ENCODE peak calls at places on chromosomes 7 and 10, in nine cellular contexts. K is activated B cell treated with CpG ODN at 0.5 μM for 24 hours, U is stomach, N is cardiac fibroblast, Y is GM20000, B is GM10248, R is AG09319, V is HepG2, G is epithelial cell of esophagus. Q is an unnamed sample.

GRCh38 chr10:60394444-60394843 is 4.8 kb upstream of the ANK3 start:
- DNase-seq in K (no peak), U (no peak), N (no peak), Y (no peak), B (no peak), R (no peak), V (no peak), G (no peak), Q (no peak)

GRCh38 chr10:77202857-77203256 is 434.8 kb downstream of the KCNMA1 start:
- DNase-seq in K (no peak), U (no peak), N (no peak), Y (no peak), B (no peak), R (no peak), V (no peak), G (no peak), Q (no peak)

GRCh38 chr7:139646566-139646965 is 123.1 kb downstream of the CLEC2L start:
- DNase-seq in K (no peak), U (no peak), N (no peak), Y (no peak), B (no peak), R (no peak), V (no peak), G (no peak), Q (no peak)

GRCh38 chr7:38027884-38028455 is 107.5 kb downstream of the EPDR1 start:
- DNase-seq in K (no peak), U (no peak), N (no peak), Y (no peak), B (no peak), R (no peak), V (no peak), G (no peak), Q (no peak)

GRCh38 chr7:4325732-4326131 is 356.4 kb upstream of the FOXK1 start:
- DNase-seq in K (no peak), U (no peak), N (no peak), Y (no peak), B (no peak), R (no peak), V (peak), G (no peak), Q (no peak)

GRCh38 chr10:75202321-75203096 is 8.1 kb upstream of the VDAC2 start:
- DNase-seq in K (no peak), U (peak), N (peak), Y (no peak), B (no peak), R (no peak), V (peak), G (peak), Q (peak)

GRCh38 chr7:17041324-17041723 is 159.5 kb upstream of the AGR3 start:
- DNase-seq in K (no peak), U (no peak), N (peak), Y (no peak), B (no peak), R (peak), V (peak), G (peak), Q (peak)

GRCh38 chr7:31791881-31792280 is 104.9 kb downstream of the PPP1R17 start:
- DNase-seq in K (no peak), U (no peak), N (no peak), Y (no peak), B (no peak), R (no peak), V (no peak), G (no peak), Q (no peak)

GRCh38 chr10:101224910-101225823 is 4.1 kb downstream of the LBX1 start:
- DNase-seq in K (no peak), U (no peak), N (no peak), Y (peak), B (no peak), R (no peak), V (no peak), G (no peak), Q (no peak)

GRCh38 chr7:28662236-28662635 is 249.9 kb downstream of the CREB5 start:
- DNase-seq in K (no peak), U (no peak), N (no peak), Y (peak), B (no peak), R (no peak), V (no peak), G (no peak), Q (no peak)

GRCh38 chr10:27504897-27505457 is 873 bp downstream of the RAB18 start:
- DNase-seq in K (no peak), U (no peak), N (peak), Y (no peak), B (no peak), R (no peak), V (no peak), G (peak), Q (peak)

GRCh38 chr10:101780818-101781654 is 2.2 kb downstream of the NPM3 start:
- DNase-seq in K (peak), U (peak), N (peak), Y (peak), B (peak), R (peak), V (peak), G (peak), Q (peak)

GRCh38 chr7:87961754-87962153 is 27.7 kb downstream of the ADAM22 start:
- DNase-seq in K (no peak), U (no peak), N (no peak), Y (no peak), B (no peak), R (no peak), V (no peak), G (peak), Q (peak)

GRCh38 chr10:24784923-24785322 is 61.2 kb upstream of the ARHGAP21 start:
- DNase-seq in K (no peak), U (no peak), N (no peak), Y (no peak), B (no peak), R (no peak), V (no peak), G (peak), Q (peak)

GRCh38 chr7:123494193-123494796 is 40.1 kb downstream of the IQUB start:
- DNase-seq in K (no peak), U (no peak), N (peak), Y (peak), B (peak), R (no peak), V (peak), G (peak), Q (peak)

GRCh38 chr10:111076191-111076681 is 593 bp upstream of the ADRA2A start:
- DNase-seq in K (peak), U (peak), N (peak), Y (peak), B (peak), R (no peak), V (no peak), G (peak), Q (no peak)

GRCh38 chr7:136501151-136501550 is 367.3 kb upstream of the CHRM2 start:
- DNase-seq in K (no peak), U (no peak), N (no peak), Y (no peak), B (no peak), R (no peak), V (no peak), G (no peak), Q (no peak)

GRCh38 chr10:93465806-93466675 is 16.1 kb downstream of the MYOF start:
- DNase-seq in K (no peak), U (peak), N (peak), Y (no peak), B (no peak), R (peak), V (peak), G (peak), Q (peak)

GRCh38 chr7:100894860-100895700 is 608 bp downstream of the ACHE start:
- DNase-seq in K (peak), U (peak), N (no peak), Y (peak), B (peak), R (no peak), V (no peak), G (no peak), Q (no peak)

GRCh38 chr10:109765838-109766237 is 157.5 kb downstream of the XPNPEP1 start:
- DNase-seq in K (no peak), U (no peak), N (no peak), Y (no peak), B (no peak), R (no peak), V (no peak), G (no peak), Q (no peak)

GRCh38 chr7:97006146-97006950 is 995 bp downstream of the DLX6 start:
- DNase-seq in K (no peak), U (peak), N (peak), Y (peak), B (no peak), R (no peak), V (peak), G (peak), Q (no peak)

GRCh38 chr7:506391-506831 is 13.2 kb downstream of the PDGFA start:
- DNase-seq in K (no peak), U (no peak), N (no peak), Y (no peak), B (no peak), R (no peak), V (no peak), G (no peak), Q (no peak)

GRCh38 chr7:92934096-92934495 is 97.7 kb upstream of the CDK6 start:
- DNase-seq in K (no peak), U (no peak), N (no peak), Y (no peak), B (no peak), R (no peak), V (no peak), G (peak), Q (peak)

GRCh38 chr10:93357680-93358079 is 124.5 kb downstream of the MYOF start:
- DNase-seq in K (no peak), U (no peak), N (peak), Y (peak), B (no peak), R (no peak), V (peak), G (peak), Q (no peak)

GRCh38 chr10:97788552-97789442 is 17.0 kb upstream of the SFRP5 start:
- DNase-seq in K (no peak), U (peak), N (peak), Y (no peak), B (no peak), R (no peak), V (peak), G (peak), Q (no peak)

GRCh38 chr7:98628916-98629525 is 11.9 kb downstream of the NPTX2 start:
- DNase-seq in K (no peak), U (peak), N (no peak), Y (no peak), B (no peak), R (no peak), V (no peak), G (no peak), Q (no peak)

GRCh38 chr10:80041162-80041561 is 37.3 kb upstream of the TMEM254 start:
- DNase-seq in K (no peak), U (no peak), N (no peak), Y (no peak), B (no peak), R (no peak), V (no peak), G (no peak), Q (no peak)

GRCh38 chr10:108982141-108982540 is 941.2 kb downstream of the XPNPEP1 start:
- DNase-seq in K (no peak), U (no peak), N (no peak), Y (no peak), B (no peak), R (no peak), V (no peak), G (no peak), Q (no peak)

GRCh38 chr10:25831138-25831537 is 102.9 kb upstream of the MYO3A start:
- DNase-seq in K (no peak), U (no peak), N (no peak), Y (no peak), B (no peak), R (no peak), V (no peak), G (no peak), Q (no peak)

GRCh38 chr10:43083764-43084163 is 6.9 kb downstream of the RET start:
- DNase-seq in K (no peak), U (no peak), N (no peak), Y (no peak), B (no peak), R (no peak), V (no peak), G (no peak), Q (no peak)

GRCh38 chr7:116197355-116197754 is 13.0 kb upstream of the TES start:
- DNase-seq in K (no peak), U (no peak), N (peak), Y (no peak), B (no peak), R (no peak), V (no peak), G (no peak), Q (no peak)

GRCh38 chr10:70330671-70331070 is 46.9 kb upstream of the NPFFR1 start:
- DNase-seq in K (no peak), U (no peak), N (no peak), Y (no peak), B (no peak), R (no peak), V (no peak), G (no peak), Q (no peak)

GRCh38 chr10:70331486-70332268 is 47.9 kb upstream of the NPFFR1 start:
- DNase-seq in K (no peak), U (peak), N (peak), Y (peak), B (peak), R (peak), V (peak), G (peak), Q (peak)

GRCh38 chr10:70328018-70328417 is 44.2 kb upstream of the NPFFR1 start:
- DNase-seq in K (no peak), U (no peak), N (no peak), Y (no peak), B (no peak), R (no peak), V (no peak), G (no peak), Q (no peak)

GRCh38 chr10:70331160-70331485 is 47.3 kb upstream of the NPFFR1 start:
- DNase-seq in K (no peak), U (no peak), N (no peak), Y (no peak), B (no peak), R (no peak), V (no peak), G (no peak), Q (no peak)

GRCh38 chr10:70328987-70329386 is 45.2 kb upstream of the NPFFR1 start:
- DNase-seq in K (no peak), U (no peak), N (no peak), Y (no peak), B (no peak), R (no peak), V (no peak), G (peak), Q (peak)
- TF ChIP-seq CTCF in K (no peak), U (no peak), N (no peak), Y (no peak), B (no peak), R (no peak), V (no peak), G (no peak), Q (no peak)

GRCh38 chr10:59323831-59324401 is 38.4 kb downstream of the FAM13C start:
- DNase-seq in K (no peak), U (no peak), N (no peak), Y (no peak), B (no peak), R (no peak), V (no peak), G (no peak), Q (no peak)

GRCh38 chr10:59323036-59323459 is 39.3 kb downstream of the FAM13C start:
- DNase-seq in K (no peak), U (no peak), N (no peak), Y (no peak), B (no peak), R (no peak), V (peak), G (no peak), Q (no peak)

GRCh38 chr10:59320370-59320769 is 42.0 kb downstream of the FAM13C start:
- DNase-seq in K (no peak), U (no peak), N (no peak), Y (no peak), B (no peak), R (no peak), V (no peak), G (no peak), Q (no peak)

GRCh38 chr10:59319854-59320253 is 42.5 kb downstream of the FAM13C start:
- DNase-seq in K (no peak), U (no peak), N (no peak), Y (no peak), B (no peak), R (no peak), V (no peak), G (peak), Q (no peak)

DNA sequence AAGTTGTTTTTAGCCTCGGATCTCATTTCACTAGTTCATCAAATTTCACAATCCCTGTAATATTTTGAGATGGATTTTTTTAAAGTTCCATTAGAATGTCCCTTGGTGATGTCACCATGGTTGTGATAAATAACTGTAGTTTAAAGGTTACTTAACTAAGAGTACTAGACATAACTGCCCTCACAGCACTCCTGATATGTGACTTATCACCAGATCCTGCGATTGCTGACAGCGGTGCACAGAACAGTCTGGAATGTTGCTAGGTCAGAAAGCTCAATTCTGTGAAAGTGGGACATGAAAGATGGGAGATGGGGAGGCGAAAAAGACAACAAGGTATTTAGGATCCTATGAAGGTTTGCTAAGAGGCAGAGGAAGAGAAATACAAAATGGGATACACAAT is 40.2 kb downstream of the FAM13C start:
- DNase-seq in K (no peak), U (no peak), N (no peak), Y (no peak), B (no peak), R (no peak), V (no peak), G (no peak), Q (no peak)
- TF ChIP-seq CTCF in K (no peak), U (no peak), N (no peak), Y (no peak), B (no peak), R (no peak), V (no peak), G (no peak), Q (no peak)

GRCh38 chr7:48894574-48894973 is 29.8 kb upstream of the CDC14C start:
- DNase-seq in K (no peak), U (no peak), N (no peak), Y (no peak), B (no peak), R (no peak), V (no peak), G (no peak), Q (no peak)
- TF ChIP-seq CTCF in K (no peak), U (no peak), N (no peak), Y (no peak), B (no peak), R (no peak), V (no peak), G (no peak), Q (no peak)

GRCh38 chr7:67209256-67209655 is 212.6 kb downstream of the TYW1 start:
- DNase-seq in K (no peak), U (no peak), N (no peak), Y (no peak), B (no peak), R (no peak), V (no peak), G (no peak), Q (no peak)
- TF ChIP-seq CTCF in K (no peak), U (no peak), N (no peak), Y (no peak), B (no peak), R (no peak), V (no peak), G (no peak), Q (no peak)

GRCh38 chr10:11113156-11113555 is 95.5 kb downstream of the CELF2 start:
- DNase-seq in K (no peak), U (no peak), N (no peak), Y (peak), B (peak), R (no peak), V (no peak), G (no peak), Q (no peak)
- TF ChIP-seq CTCF in K (no peak), U (peak), N (no peak), Y (peak), B (peak), R (no peak), V (no peak), G (no peak), Q (no peak)

DNA sequence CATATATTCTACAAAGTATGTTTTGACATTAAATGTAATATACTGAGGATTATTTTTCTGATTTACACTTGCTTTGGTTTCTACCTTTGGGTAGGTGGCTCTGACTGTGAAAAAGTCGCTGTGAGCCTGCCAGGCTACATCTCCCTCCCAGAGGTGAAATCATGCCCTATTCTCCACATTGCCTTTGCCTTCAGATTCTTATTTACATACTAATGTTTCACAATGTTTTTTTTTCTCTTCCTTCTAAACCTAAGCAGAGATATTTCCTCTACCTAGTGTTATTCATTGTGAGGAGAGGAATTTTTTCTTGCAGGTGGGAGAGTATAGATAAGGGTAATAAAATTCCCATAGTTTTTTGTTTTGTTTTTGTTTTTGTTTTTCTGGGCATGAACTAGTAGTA is 111.5 kb upstream of the ANTXRL start:
- DNase-seq in K (no peak), U (no peak), N (no peak), Y (no peak), B (no peak), R (no peak), V (no peak), G (no peak), Q (no peak)
- TF ChIP-seq CTCF in K (no peak), U (no peak), N (no peak), Y (no peak), B (no peak), R (no peak), V (no peak), G (no peak), Q (no peak)

DNA sequence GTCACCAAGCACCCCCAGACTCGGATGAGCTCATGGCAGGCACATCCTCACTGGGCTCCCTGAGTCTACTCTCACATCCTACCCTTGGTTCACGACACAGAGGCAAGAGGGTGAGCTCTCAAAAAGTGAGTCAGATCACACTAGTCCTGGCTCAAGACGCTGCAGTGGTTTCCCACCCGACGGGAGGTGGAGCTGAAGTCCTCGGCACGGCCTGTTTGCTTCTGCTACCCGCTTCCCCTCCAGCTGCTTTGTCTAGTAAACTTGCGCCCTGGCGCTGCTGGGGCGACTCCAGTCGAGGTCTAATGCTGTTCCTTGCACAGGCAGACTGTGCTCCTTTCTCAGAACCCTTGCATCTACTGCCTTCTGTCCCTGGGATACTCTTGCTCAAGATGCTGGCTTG is 13.5 kb upstream of the SFMBT2 start:
- DNase-seq in K (no peak), U (no peak), N (no peak), Y (no peak), B (no peak), R (no peak), V (no peak), G (no peak), Q (no peak)
- TF ChIP-seq CTCF in K (no peak), U (no peak), N (no peak), Y (no peak), B (no peak), R (no peak), V (no peak), G (no peak), Q (no peak)